ENCODE peak calls at places on chromosomes 1 and 21, in ten cellular contexts. G is HepG2, Q is stomach, S is HCT116, X is breast epithelium, C is prostate gland, W is transverse colon, H is spleen, D is Panc1, Z is K562. O is an unnamed sample.

GRCh38 chr1:231626535-231626950 is at the start of gene DISC1:
- DNase-seq in Z (peak; percentile 70), C (peak; percentile 74), W (peak; percentile 89), S (peak; percentile 32), G (peak; percentile 80), X (peak; percentile 63), D (no peak), Q (peak; percentile 84), H (peak; percentile 94), O (peak; percentile 95)

GRCh38 chr1:225909477-225909876 is 14.6 kb downstream of the PYCR2 start:
- DNase-seq in Q (no peak), W (no peak), H (peak; percentile 17), G (no peak), C (no peak), S (no peak), D (no peak), Z (no peak), X (no peak), O (no peak)

GRCh38 chr1:30550365-30551220 is 172.8 kb downstream of the MATN1 start:
- DNase-seq in X (no peak), S (no peak), H (peak; percentile 29), C (no peak), Z (no peak), D (no peak), G (no peak), W (no peak), Q (no peak), O (no peak)

GRCh38 chr1:83086346-83086745 is 912.6 kb downstream of the TTLL7 start:
- DNase-seq in Q (no peak), C (no peak), S (no peak), Z (no peak), X (no peak), H (no peak), W (no peak), G (no peak), D (peak; percentile 61), O (no peak)

GRCh38 chr1:224203243-224204016 is 20.4 kb downstream of the DEGS1 start:
- DNase-seq in H (peak; percentile 84), D (no peak), G (no peak), S (no peak), W (peak; percentile 34), C (no peak), Z (no peak), Q (peak; percentile 64), X (no peak), O (peak; percentile 77)

GRCh38 chr1:3297756-3298155 is 156.7 kb upstream of the ARHGEF16 start:
- DNase-seq in Z (no peak), X (no peak), G (no peak), D (no peak), W (no peak), Q (no peak), C (no peak), H (no peak), S (no peak), O (no peak)

GRCh38 chr1:182724215-182724614 is 39.8 kb upstream of the RGS8 start:
- DNase-seq in S (no peak), H (no peak), Q (no peak), X (no peak), G (no peak), C (no peak), W (no peak), Z (no peak), D (no peak), O (no peak)

GRCh38 chr1:173342766-173343165 is 134.4 kb upstream of the PRDX6 start:
- DNase-seq in S (no peak), H (no peak), W (no peak), Q (no peak), G (no peak), D (no peak), X (no peak), Z (no peak), C (no peak), O (no peak)

GRCh38 chr1:64536217-64536835 is 66.4 kb downstream of the CACHD1 start:
- DNase-seq in H (no peak), S (no peak), C (peak; percentile 47), W (no peak), X (no peak), Z (no peak), G (no peak), D (no peak), Q (no peak), O (no peak)

GRCh38 chr1:64536836-64537490 is 67.0 kb downstream of the CACHD1 start:
- DNase-seq in W (no peak), Q (peak; percentile 41), X (no peak), H (no peak), C (peak; percentile 67), S (no peak), G (peak; percentile 24), D (no peak), Z (no peak), O (no peak)

GRCh38 chr1:64538389-64538788 is 68.5 kb downstream of the CACHD1 start:
- DNase-seq in S (no peak), Z (no peak), H (no peak), D (no peak), X (no peak), Q (no peak), C (no peak), W (no peak), G (no peak), O (no peak)

GRCh38 chr1:64539279-64539678 is 69.3 kb downstream of the CACHD1 start:
- DNase-seq in S (no peak), D (no peak), C (no peak), H (no peak), G (no peak), Q (no peak), W (no peak), Z (no peak), X (no peak), O (no peak)

DNA sequence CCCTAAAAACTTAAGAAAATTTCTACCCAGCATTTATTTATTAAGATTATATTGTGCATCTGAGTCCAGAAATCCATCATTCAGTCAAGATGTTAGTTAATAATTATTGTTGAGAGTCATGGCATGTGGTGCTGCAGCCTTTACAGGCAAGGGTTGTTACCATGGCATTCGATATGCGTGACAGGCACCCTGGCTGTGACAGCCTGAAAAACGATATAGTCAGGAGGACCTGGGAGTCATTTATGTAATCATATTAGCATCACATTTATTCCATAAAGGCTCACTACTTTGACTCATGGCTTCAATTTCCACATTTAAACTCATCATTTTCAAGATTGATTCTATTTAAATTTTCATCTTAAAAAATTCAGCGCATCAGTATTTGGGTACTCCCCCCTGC is 68.0 kb downstream of the CACHD1 start:
- DNase-seq in S (no peak), H (no peak), C (no peak), Q (no peak), X (no peak), Z (no peak), D (no peak), W (no peak), G (no peak), O (no peak)
- TF ChIP-seq POLR2AphosphoS5 in S (no peak), H (no peak), C (no peak), Q (no peak), X (no peak), Z (no peak), D (no peak), W (no peak), G (no peak), O (no peak)

GRCh38 chr1:114152211-114153050 is 1.2 kb downstream of the SYT6 start:
- DNase-seq in H (peak; percentile 77), G (no peak), D (no peak), Z (no peak), Q (peak; percentile 37), S (no peak), X (no peak), W (peak; percentile 27), C (peak; percentile 10), O (peak; percentile 61)

GRCh38 chr1:114153621-114154145 is at the start of gene SYT6:
- DNase-seq in S (no peak), X (no peak), Q (no peak), C (no peak), G (no peak), D (no peak), Z (no peak), H (no peak), W (no peak), O (peak; percentile 42)

GRCh38 chr1:114154146-114154962 is 685 bp upstream of the SYT6 start:
- DNase-seq in G (no peak), C (no peak), H (no peak), Q (no peak), W (no peak), X (no peak), D (no peak), S (no peak), Z (peak; percentile 11), O (peak; percentile 87)

GRCh38 chr1:114154963-114155322 is 1.3 kb upstream of the SYT6 start:
- DNase-seq in H (no peak), W (no peak), Z (peak; percentile 10), Q (no peak), G (no peak), S (no peak), C (no peak), D (no peak), X (no peak), O (peak; percentile 78)

DNA sequence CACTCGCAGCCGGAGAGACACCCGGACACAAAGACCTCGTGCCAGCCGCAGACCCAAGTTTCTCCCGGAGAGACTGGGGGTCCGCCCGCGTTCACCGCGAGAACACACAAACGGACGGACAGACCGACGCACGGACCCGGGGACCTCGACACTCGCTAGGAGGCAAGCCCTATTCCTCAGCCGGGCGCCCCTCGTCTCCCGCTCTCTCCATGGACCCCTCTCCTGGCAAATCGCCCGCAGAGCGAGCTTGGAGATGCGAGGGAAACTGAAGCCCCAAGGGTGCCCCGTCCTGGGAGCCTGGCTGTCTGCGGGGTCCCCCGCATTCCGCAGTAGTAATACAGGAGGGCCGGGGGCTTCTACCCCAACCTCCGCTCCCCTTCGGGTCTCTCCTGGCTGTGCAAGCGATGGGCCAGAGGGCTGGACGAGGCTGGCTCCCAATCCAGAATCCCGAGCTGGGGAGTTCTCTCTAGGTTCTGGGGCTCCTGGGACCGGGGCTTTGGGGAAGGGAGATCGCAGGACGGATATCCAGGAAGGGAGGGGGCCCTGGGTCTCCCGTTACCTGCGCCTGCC is 533 bp downstream of the SYT6 start:
- DNase-seq in Q (no peak), X (no peak), D (no peak), S (no peak), C (no peak), H (no peak), Z (no peak), G (no peak), W (no peak), O (peak; percentile 44)
- H3K4me3 ChIP-seq in Q (peak overlapping the region; percentile 42), X (peak overlapping the region; percentile 31), D (no peak overlapping the region), S (no peak overlapping the region), C (peak overlapping the region; percentile 40), H (peak overlapping the region; percentile 25), Z (no peak overlapping the region), G (no peak overlapping the region), W (peak overlapping the region; percentile 22), O (peak overlapping the region; percentile 94)

DNA sequence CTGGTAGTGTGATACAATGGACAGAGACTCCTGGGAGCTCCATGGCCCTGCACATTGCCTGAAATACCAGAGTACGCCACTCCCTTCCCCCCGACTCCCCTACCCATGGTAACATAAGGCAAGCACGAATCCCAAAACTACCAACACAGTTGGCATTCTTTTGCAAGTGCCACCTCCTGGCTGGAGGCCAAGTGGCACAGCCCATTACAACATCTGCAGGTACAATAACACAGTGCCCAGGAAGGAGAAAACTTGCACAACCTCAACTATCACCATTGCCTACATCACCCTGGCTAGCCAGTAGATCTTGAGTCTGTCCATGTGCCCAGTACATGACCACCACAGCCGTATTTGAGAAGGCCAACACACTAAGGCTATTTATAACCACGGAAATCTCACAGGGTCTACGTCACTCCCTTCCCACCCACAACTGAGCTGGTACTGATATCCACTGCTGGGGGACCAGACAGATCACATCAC is 11.7 kb downstream of the ADAMTS1 start:
- DNase-seq in X (no peak), Z (no peak), C (no peak), Q (no peak), G (no peak), W (no peak), D (no peak), S (no peak), H (no peak), O (no peak)
- TF ChIP-seq POLR2AphosphoS5 in X (no peak), Z (no peak), C (no peak), Q (no peak), G (no peak), W (no peak), D (no peak), S (no peak), H (peak; percentile 4), O (no peak)

GRCh38 chr1:107404756-107405155 is 263.9 kb downstream of the NTNG1 start:
- DNase-seq in Z (no peak), X (no peak), W (no peak), Q (no peak), S (no peak), C (no peak), G (no peak), H (no peak), D (no peak), O (no peak)
- H3K4me3 ChIP-seq in Z (no peak overlapping the region), X (no peak overlapping the region), W (no peak overlapping the region), Q (no peak overlapping the region), S (no peak overlapping the region), C (no peak overlapping the region), G (no peak overlapping the region), H (no peak overlapping the region), D (no peak overlapping the region), O (no peak overlapping the region)